ENCODE peak calls at places on chromosomes 3 and 15, in four cellular contexts. H is sigmoid colon, F is HCT116, E is GM23338. G is an unnamed sample.

GRCh38 chr3:132161608-132162007 is 126.8 kb upstream of the CPNE4 start:
- DNase-seq in H (no peak), F (no peak), E (peak; percentile 67), G (no peak)

GRCh38 chr3:31186041-31186440 is 291.6 kb upstream of the GADL1 start:
- DNase-seq in H (no peak), F (no peak), E (no peak), G (no peak)

GRCh38 chr3:172595648-172596393 is 72.6 kb upstream of the TNFSF10 start:
- DNase-seq in H (no peak), F (peak; percentile 48), E (peak; percentile 74), G (no peak)

GRCh38 chr3:155605571-155605970 is 139.3 kb downstream of the PLCH1 start:
- DNase-seq in H (no peak), F (no peak), E (no peak), G (no peak)

GRCh38 chr15:22989576-22990477 is 9.7 kb upstream of the CYFIP1 start:
- DNase-seq in H (peak; percentile 30), F (no peak), E (no peak), G (peak; percentile 25)

GRCh38 chr3:146164506-146164905 is 3.5 kb upstream of the PLOD2 start:
- DNase-seq in H (no peak), F (no peak), E (no peak), G (no peak)

GRCh38 chr3:135229018-135229495 is 434.0 kb downstream of the EPHB1 start:
- DNase-seq in H (no peak), F (no peak), E (peak; percentile 57), G (no peak)

GRCh38 chr3:186842426-186843038 is at the start of gene ADIPOQ:
- DNase-seq in H (no peak), F (no peak), E (no peak), G (no peak)

GRCh38 chr3:195746346-195746745 is 25.6 kb downstream of the MUC20 start:
- DNase-seq in H (no peak), F (no peak), E (no peak), G (peak; percentile 15)

GRCh38 chr3:34108976-34109375 is 310.5 kb downstream of the PDCD6IP start:
- DNase-seq in H (no peak), F (no peak), E (no peak), G (no peak)

GRCh38 chr3:131329774-131330173 is 51.8 kb upstream of the NUDT16 start:
- DNase-seq in H (no peak), F (no peak), E (no peak), G (no peak)

GRCh38 chr3:69254351-69254750 is 131.5 kb downstream of the FRMD4B start:
- DNase-seq in H (no peak), F (no peak), E (no peak), G (no peak)

GRCh38 chr3:71226565-71227281 is 356.8 kb downstream of the FOXP1 start:
- DNase-seq in H (no peak), F (no peak), E (no peak), G (peak; percentile 85)

GRCh38 chr15:57427367-57427821 is 51.1 kb downstream of the CGNL1 start:
- DNase-seq in H (no peak), F (no peak), E (peak; percentile 88), G (no peak)

GRCh38 chr15:91491131-91491950 is 362.2 kb upstream of the SLCO3A1 start:
- DNase-seq in H (no peak), F (no peak), E (no peak), G (no peak)

GRCh38 chr3:136577791-136578190 is 174.4 kb downstream of the STAG1 start:
- DNase-seq in H (no peak), F (no peak), E (no peak), G (no peak)

GRCh38 chr15:49456166-49456565 is 33.1 kb downstream of the FGF7 start:
- DNase-seq in H (no peak), F (no peak), E (no peak), G (no peak)

GRCh38 chr15:49452595-49452994 is 29.6 kb downstream of the FGF7 start:
- DNase-seq in H (no peak), F (no peak), E (no peak), G (no peak)

GRCh38 chr15:49460411-49460941 is 37.4 kb downstream of the FGF7 start:
- DNase-seq in H (no peak), F (no peak), E (no peak), G (no peak)

GRCh38 chr15:49462242-49462641 is 39.2 kb downstream of the FGF7 start:
- DNase-seq in H (no peak), F (no peak), E (no peak), G (no peak)

GRCh38 chr15:49458145-49458544 is 35.1 kb downstream of the FGF7 start:
- DNase-seq in H (no peak), F (no peak), E (no peak), G (no peak)
- H3K4me1 ChIP-seq in H (peaks cover 59% of the 10 kb centered on the region), F (no peaks in the 10 kb centered on the region), E (no peaks in the 10 kb centered on the region), G (peaks cover 6% of the 10 kb centered on the region)

GRCh38 chr3:127422663-127423375 is 135.0 kb upstream of the PRR20G start:
- DNase-seq in H (no peak), F (no peak), E (peak; percentile 32), G (peak; percentile 54)

GRCh38 chr3:127421943-127422662 is 134.3 kb upstream of the PRR20G start:
- DNase-seq in H (no peak), F (no peak), E (no peak), G (peak; percentile 67)

GRCh38 chr3:127424766-127425504 is 137.1 kb upstream of the PRR20G start:
- DNase-seq in H (peak; percentile 39), F (no peak), E (no peak), G (peak; percentile 40)

GRCh38 chr3:127425505-127426443 is 137.9 kb upstream of the PRR20G start:
- DNase-seq in H (peak; percentile 41), F (no peak), E (no peak), G (peak; percentile 69)

GRCh38 chr3:127423856-127424765 is 136.3 kb upstream of the PRR20G start:
- DNase-seq in H (peak; percentile 52), F (no peak), E (no peak), G (peak; percentile 54)
- H3K27me3 ChIP-seq in H (peaks cover 28% of the 10 kb centered on the region), F (peaks cover 9% of the 10 kb centered on the region), E (no peaks in the 10 kb centered on the region), G (peaks cover 96% of the 10 kb centered on the region)

GRCh38 chr15:96170616-96171270 is 159.8 kb upstream of the NR2F2 start:
- DNase-seq in H (no peak), F (no peak), E (no peak), G (no peak)
- TF ChIP-seq POLR2AphosphoS5 in H (no peak), F (no peak), E (no peak), G (no peak)

DNA sequence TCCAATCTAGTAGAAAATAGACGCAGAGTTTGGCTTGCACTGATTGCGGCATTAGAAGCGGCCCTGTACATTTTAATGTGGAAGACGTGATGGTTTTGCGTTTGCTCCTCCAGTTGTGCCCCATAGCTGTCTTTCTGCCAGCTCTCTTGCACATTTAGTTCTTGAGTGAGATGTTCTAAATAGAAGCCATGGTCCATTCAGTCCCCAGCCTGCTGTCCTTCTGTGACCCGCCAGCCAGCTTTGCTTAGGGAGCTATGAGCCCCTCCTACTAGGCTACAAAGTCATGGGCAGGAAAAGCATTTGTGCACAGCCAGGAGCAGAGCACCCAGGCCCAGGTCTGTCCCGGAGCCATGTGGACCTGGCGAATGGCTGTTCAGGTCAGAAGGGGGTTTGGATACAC is 50.3 kb downstream of the APBA2 start:
- DNase-seq in H (peak; percentile 14), F (no peak), E (no peak), G (no peak)
- H3K4me1 ChIP-seq in H (no peaks in the 10 kb centered on the region), F (no peaks in the 10 kb centered on the region), E (no peaks in the 10 kb centered on the region), G (peaks cover 4% of the 10 kb centered on the region)

GRCh38 chr15:79283252-79284048 is 928 bp downstream of the ANKRD34C start:
- DNase-seq in H (no peak), F (no peak), E (peak; percentile 89), G (no peak)
- H3K27me3 ChIP-seq in H (peaks cover 34% of the 10 kb centered on the region), F (peaks cover 19% of the 10 kb centered on the region), E (peaks cover 72% of the 10 kb centered on the region), G (peaks cover 24% of the 10 kb centered on the region)

DNA sequence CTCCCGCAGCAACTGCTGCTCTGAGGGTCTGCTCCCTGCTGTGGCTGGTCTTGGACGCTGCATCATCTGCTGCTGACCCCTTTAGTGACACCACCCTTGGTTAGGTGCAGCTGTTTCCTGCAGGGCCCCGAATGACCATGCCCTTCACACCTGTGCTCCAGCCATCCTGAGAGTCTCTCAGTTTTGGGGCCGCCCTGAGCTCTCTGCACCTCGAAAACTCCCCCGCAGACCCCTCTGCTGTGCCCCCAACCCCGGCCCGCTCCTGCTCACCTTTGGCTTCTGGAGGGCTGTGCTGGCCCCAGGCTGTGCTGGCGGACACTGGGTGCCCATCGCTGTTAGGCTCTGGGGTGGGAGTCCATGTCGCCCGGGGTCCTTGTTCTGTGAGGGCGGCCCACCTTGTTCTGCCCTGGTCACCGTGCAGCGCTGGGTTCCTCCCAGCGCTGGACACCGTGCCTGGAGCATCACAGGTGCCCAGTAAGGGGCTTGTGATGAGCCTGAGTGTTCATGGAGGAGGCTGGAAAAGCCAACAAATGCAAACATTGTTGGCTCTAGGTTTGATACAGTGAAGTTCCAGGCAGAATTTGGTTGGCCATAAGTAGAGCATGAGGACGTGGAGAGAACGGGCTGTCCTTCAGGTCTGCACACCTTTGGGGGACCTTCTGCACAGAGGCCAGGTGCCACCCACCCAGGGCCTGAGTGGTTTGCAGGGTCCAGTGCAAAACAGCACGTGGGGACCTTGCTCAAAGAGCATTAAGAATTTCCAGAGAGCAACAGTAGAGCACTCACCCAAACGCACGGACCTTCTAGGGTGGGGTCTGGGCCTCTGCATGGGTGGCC is 12.3 kb downstream of the ABTB1 start:
- DNase-seq in H (peak; percentile 63), F (no peak), E (no peak), G (peak; percentile 74)
- TF ChIP-seq POLR2AphosphoS5 in H (no peak), F (no peak), E (no peak), G (no peak)

DNA sequence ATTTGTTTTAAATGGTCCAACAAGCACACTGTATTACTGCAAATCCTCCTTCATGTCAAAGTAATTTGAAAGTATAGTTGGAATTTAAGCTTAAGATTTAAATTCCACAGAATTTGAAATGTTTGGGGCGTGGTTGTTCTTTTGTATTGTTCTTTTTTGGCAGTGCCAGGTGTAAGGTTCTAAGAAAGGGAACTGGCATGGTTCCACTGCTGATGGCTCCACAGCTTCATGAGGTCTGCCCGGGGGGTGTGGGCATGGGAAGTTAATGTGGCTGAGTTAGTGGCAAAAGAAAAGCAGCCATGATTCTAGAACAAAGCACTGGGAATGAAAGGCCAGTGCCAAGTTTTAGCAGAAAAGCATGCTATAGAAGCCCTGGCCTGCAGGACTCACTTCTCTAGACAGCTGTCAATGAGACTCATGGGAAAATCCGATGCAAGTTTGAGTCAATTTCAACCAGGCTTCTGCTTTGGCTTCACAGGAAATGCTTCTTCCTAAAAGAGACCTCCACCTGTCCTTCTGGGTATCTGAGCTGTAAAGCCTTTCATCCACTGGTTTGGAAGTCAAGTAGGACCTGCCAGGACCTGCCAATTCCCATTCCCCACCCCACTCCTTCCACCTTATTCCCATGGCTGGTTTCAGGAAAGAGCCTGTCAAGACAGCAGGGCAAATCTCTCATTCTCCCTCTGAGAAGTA is 18.9 kb downstream of the CDCP1 start:
- DNase-seq in H (no peak), F (no peak), E (no peak), G (no peak)
- H3K4me1 ChIP-seq in H (peaks cover 25% of the 10 kb centered on the region), F (peaks cover 90% of the 10 kb centered on the region), E (no peaks in the 10 kb centered on the region), G (no peaks in the 10 kb centered on the region)

GRCh38 chr3:143121240-143122088 is 1.9 kb downstream of the CHST2 start:
- DNase-seq in H (no peak), F (no peak), E (peak; percentile 81), G (peak; percentile 90)
- H3K27me3 ChIP-seq in H (peaks cover 25% of the 10 kb centered on the region), F (peaks cover 3% of the 10 kb centered on the region), E (peaks cover 33% of the 10 kb centered on the region), G (peaks cover 22% of the 10 kb centered on the region)